ENCODE peak calls at places on chromosomes 16 and 17, in four cellular contexts. C, M, S and L are unnamed samples.

GRCh38 chr17:320809-321385 is 31.7 kb downstream of the RPH3AL start:
- DNase-seq in M (no peak), S (no peak), C (peak), L (no peak)

GRCh38 chr17:82973456-82974135 is 105.8 kb upstream of the METRNL start:
- DNase-seq in M (no peak), C (no peak), S (no peak), L (no peak)

GRCh38 chr17:2138318-2138717 is 83.4 kb downstream of the HIC1 start:
- DNase-seq in C (peak), S (no peak), M (no peak), L (no peak)

GRCh38 chr16:66906916-66907836 is 11.5 kb downstream of the CDH16 start:
- DNase-seq in S (no peak), M (no peak), C (no peak), L (no peak)

GRCh38 chr17:16989953-16990860 is 18.3 kb upstream of the TNFRSF13B start:
- DNase-seq in S (no peak), C (no peak), M (no peak), L (no peak)

GRCh38 chr16:31094088-31094423 is 541 bp downstream of the VKORC1 start:
- DNase-seq in C (peak), M (no peak), S (no peak), L (no peak)

GRCh38 chr16:13568803-13569202 is 351.2 kb upstream of the ERCC4 start:
- DNase-seq in S (no peak), C (no peak), M (no peak), L (no peak)

GRCh38 chr17:14737984-14738651 is 437.2 kb downstream of the HS3ST3B1 start:
- DNase-seq in C (peak), S (no peak), M (no peak), L (no peak)

GRCh38 chr17:52790359-52790955 is 631.9 kb upstream of the CA10 start:
- DNase-seq in C (no peak), S (no peak), M (no peak), L (no peak)

GRCh38 chr17:72122002-72122310 is 1.1 kb downstream of the SOX9 start:
- DNase-seq in M (no peak), S (no peak), C (peak), L (no peak)

GRCh38 chr16:66521951-66522771 is 27.8 kb downstream of the TK2 start:
- DNase-seq in C (peak), S (peak), M (no peak), L (no peak)

GRCh38 chr17:19727466-19728113 is 11.2 kb upstream of the SLC47A2 start:
- DNase-seq in C (peak), M (no peak), S (no peak), L (no peak)

GRCh38 chr16:28477311-28477920 is 5.3 kb upstream of the NPIPB7 start:
- DNase-seq in M (no peak), S (no peak), C (no peak), L (no peak)

GRCh38 chr16:77396461-77396860 is 38.4 kb downstream of the ADAMTS18 start:
- DNase-seq in S (no peak), C (no peak), M (no peak), L (no peak)

GRCh38 chr17:57852041-57852954 is 2.5 kb upstream of the MRPS23 start:
- DNase-seq in M (no peak), S (no peak), C (no peak), L (no peak)

GRCh38 chr16:71781741-71782140 is 26.9 kb downstream of the AP1G1 start:
- DNase-seq in C (no peak), S (no peak), M (no peak), L (no peak)

GRCh38 chr16:28292731-28293588 is 635 bp downstream of the SBK1 start:
- DNase-seq in M (no peak), S (no peak), C (peak), L (no peak)

GRCh38 chr17:27666831-27667560 is 36.0 kb downstream of the LGALS9 start:
- DNase-seq in S (no peak), C (no peak), M (peak), L (no peak)

GRCh38 chr17:78168906-78169793 is 769 bp downstream of the SYNGR2 start:
- DNase-seq in S (peak), M (peak), C (peak), L (peak)

GRCh38 chr17:63041722-63042121 is 75.7 kb downstream of the TANC2 start:
- DNase-seq in S (no peak), C (no peak), M (no peak), L (no peak)

GRCh38 chr17:40153603-40154238 is 13.4 kb downstream of the CASC3 start:
- DNase-seq in M (no peak), C (no peak), S (no peak), L (no peak)

GRCh38 chr16:14486520-14487303 is 143.3 kb downstream of the PARN start:
- DNase-seq in S (no peak), C (peak), M (peak), L (peak)

GRCh38 chr17:73500414-73500999 is 143.7 kb downstream of the SDK2 start:
- DNase-seq in C (no peak), S (no peak), M (no peak), L (no peak)

GRCh38 chr17:64399071-64399766 is 8.6 kb upstream of the PECAM1 start:
- DNase-seq in C (no peak), S (no peak), M (no peak), L (no peak)

GRCh38 chr17:66945451-66945850 is 19.1 kb upstream of the CACNG4 start:
- DNase-seq in S (no peak), M (no peak), C (no peak), L (no peak)

GRCh38 chr17:924711-925480 is 54.7 kb downstream of the NXN start:
- DNase-seq in M (no peak), C (no peak), S (no peak), L (no peak)

GRCh38 chr17:63475491-63476412 is 1.1 kb upstream of the ACE start:
- DNase-seq in C (no peak), M (no peak), S (no peak), L (no peak)

GRCh38 chr16:3536271-3536671 is 35.5 kb downstream of the CLUAP1 start:
- DNase-seq in S (no peak), C (no peak), M (no peak), L (no peak)

GRCh38 chr17:39995438-39995837 is 14.8 kb downstream of the PSMD3 start:
- DNase-seq in C (no peak), S (no peak), M (no peak), L (no peak)